ENCODE peak calls at places on chromosomes 6 and 20, in eight cellular contexts. O is NCI-H2107, Z is NCI-H69, E is neuronal stem cell, P is pancreas, D is NCI-H1105 treated with DMSO at 0.1 percent for 48 hours, W is GM19239, M is NCI-H2029 treated with DMSO at 0.1 percent for 48 hours. G is an unnamed sample.

GRCh38 chr6:169543704-169544103 is 158.1 kb downstream of the WDR27 start:
- DNase-seq in M (no peak), E (no peak), D (no peak), Z (no peak), W (no peak), O (no peak), P (no peak), G (no peak)

GRCh38 chr6:85464260-85464644 is 14.4 kb downstream of the NT5E start:
- DNase-seq in W (no peak), M (no peak), P (no peak), Z (no peak), E (no peak), D (no peak), O (no peak), G (no peak)

GRCh38 chr6:121881974-121882667 is 446.7 kb downstream of the GJA1 start:
- DNase-seq in P (no peak), M (no peak), O (no peak), Z (no peak), E (no peak), D (no peak), W (no peak), G (no peak)

GRCh38 chr6:153947817-153948447 is 91.1 kb upstream of the OPRM1 start:
- DNase-seq in O (no peak), D (peak; percentile 27), Z (peak; percentile 56), W (peak; percentile 4), P (no peak), E (peak; percentile 46), M (no peak), G (no peak)

GRCh38 chr6:54085526-54085925 is 25.7 kb upstream of the MLIP start:
- DNase-seq in O (no peak), D (no peak), P (no peak), M (no peak), W (no peak), E (no peak), Z (no peak), G (no peak)

GRCh38 chr20:14997791-14998190 is 660.4 kb upstream of the FLRT3 start:
- DNase-seq in M (no peak), W (no peak), P (no peak), Z (peak; percentile 18), E (no peak), D (no peak), O (no peak), G (no peak)

GRCh38 chr6:32894085-32895005 is 40.4 kb downstream of the PSMB9 start:
- DNase-seq in O (peak; percentile 80), E (peak; percentile 97), D (peak; percentile 97), P (peak; percentile 93), W (peak; percentile 86), M (peak; percentile 97), Z (peak; percentile 99), G (peak; percentile 95)

GRCh38 chr6:46473866-46474265 is 17.4 kb downstream of the RCAN2 start:
- DNase-seq in D (no peak), Z (no peak), W (no peak), P (no peak), M (no peak), E (no peak), O (no peak), G (no peak)